ENCODE peak calls at places on chromosomes 13 and 19, in five cellular contexts. H, G, Z, W and M are unnamed samples.

GRCh38 chr13:24228852-24229458 is 68.4 kb downstream of the SPATA13 start:
- DNase-seq in G (peak; percentile 11), Z (peak; percentile 84), W (peak; percentile 40), H (peak; percentile 75), M (peak; percentile 45)

GRCh38 chr13:25217023-25217909 is 45.2 kb upstream of the AMER2 start:
- DNase-seq in Z (peak; percentile 39), G (no peak), W (peak; percentile 44), H (no peak), M (no peak)

GRCh38 chr13:113861433-113862030 is 2.3 kb downstream of the GAS6 start:
- DNase-seq in H (no peak), W (no peak), Z (no peak), G (no peak), M (no peak)

GRCh38 chr13:43003729-43004128 is 11.7 kb upstream of the EPSTI1 start:
- DNase-seq in G (no peak), Z (no peak), H (no peak), W (no peak), M (no peak)

GRCh38 chr13:71619096-71619495 is 247.9 kb downstream of the DACH1 start:
- DNase-seq in G (no peak), H (no peak), W (no peak), Z (no peak), M (no peak)

GRCh38 chr19:13099073-13099999 is 3.3 kb downstream of the LYL1 start:
- DNase-seq in H (peak; percentile 65), W (no peak), G (peak; percentile 74), Z (peak; percentile 68), M (peak; percentile 61)

GRCh38 chr13:80305737-80306136 is 35.2 kb downstream of the SPRY2 start:
- DNase-seq in H (no peak), W (no peak), Z (peak; percentile 3), G (no peak), M (no peak)

GRCh38 chr13:100063906-100064305 is 25.0 kb upstream of the PCCA start:
- DNase-seq in G (no peak), Z (no peak), H (peak; percentile 71), W (no peak), M (no peak)

GRCh38 chr19:54429545-54430227 is 14.4 kb downstream of the TTYH1 start:
- DNase-seq in Z (no peak), G (no peak), H (peak; percentile 29), W (no peak), M (no peak)

GRCh38 chr19:5290336-5291262 is 50.0 kb downstream of the PTPRS start:
- DNase-seq in Z (no peak), G (no peak), H (no peak), W (no peak), M (no peak)

GRCh38 chr13:75181906-75182305 is 300.1 kb downstream of the TBC1D4 start:
- DNase-seq in W (peak; percentile 78), Z (peak; percentile 93), H (no peak), G (no peak), M (no peak)

GRCh38 chr13:49643003-49643651 is 14.8 kb downstream of the ARL11 start:
- DNase-seq in H (no peak), W (no peak), Z (no peak), G (no peak), M (no peak)

GRCh38 chr13:95098916-95099315 is 202.3 kb downstream of the ABCC4 start:
- DNase-seq in G (no peak), W (no peak), H (no peak), Z (no peak), M (no peak)

GRCh38 chr19:20667281-20667680 is 5.9 kb upstream of the ZNF626 start:
- DNase-seq in W (no peak), H (no peak), Z (no peak), G (no peak), M (no peak)

GRCh38 chr13:21996049-21996448 is 325.2 kb downstream of the FGF9 start:
- DNase-seq in Z (no peak), W (no peak), H (no peak), G (no peak), M (no peak)

GRCh38 chr13:45352031-45352430 is 11.0 kb upstream of the TPT1 start:
- DNase-seq in W (no peak), G (no peak), H (no peak), Z (no peak), M (no peak)

GRCh38 chr13:113545455-113545930 is 39.1 kb upstream of the TFDP1 start:
- DNase-seq in G (no peak), W (no peak), H (no peak), Z (peak; percentile 16), M (no peak)

GRCh38 chr19:19338082-19338481 is 17.5 kb downstream of the MAU2 start:
- DNase-seq in H (no peak), Z (no peak), W (peak; percentile 39), G (no peak), M (no peak)

GRCh38 chr19:20165971-20166592 is 932 bp upstream of the ZNF486 start:
- DNase-seq in G (no peak), H (no peak), Z (no peak), W (no peak), M (no peak)

GRCh38 chr13:44423824-44424223 is 50.2 kb downstream of the SERP2 start:
- DNase-seq in W (no peak), Z (no peak), G (no peak), H (no peak), M (no peak)

GRCh38 chr19:42191855-42192254 is 25.6 kb downstream of the DEDD2 start:
- DNase-seq in Z (peak; percentile 45), G (no peak), W (peak; percentile 90), H (no peak), M (no peak)

GRCh38 chr19:18809149-18809978 is 18.3 kb upstream of the COMP start:
- DNase-seq in W (peak; percentile 42), Z (peak; percentile 94), H (no peak), G (no peak), M (no peak)

GRCh38 chr19:29672933-29673336 is 7.7 kb downstream of the PLEKHF1 start:
- DNase-seq in W (no peak), H (no peak), Z (no peak), G (peak; percentile 88), M (no peak)

GRCh38 chr13:40433577-40433976 is 232.9 kb downstream of the FOXO1 start:
- DNase-seq in G (peak; percentile 31), Z (no peak), H (no peak), W (peak; percentile 67), M (no peak)

GRCh38 chr13:53137777-53138176 is 109.2 kb downstream of the OLFM4 start:
- DNase-seq in Z (peak; percentile 94), G (no peak), H (no peak), W (peak; percentile 46), M (no peak)

GRCh38 chr19:14517446-14517839 is 754 bp downstream of the DNAJB1 start:
- DNase-seq in G (no peak), Z (peak; percentile 37), H (no peak), W (no peak), M (no peak)

GRCh38 chr13:59906413-59907027 is 257.2 kb downstream of the DIAPH3 start:
- DNase-seq in W (peak; percentile 24), Z (peak; percentile 68), H (peak; percentile 33), G (no peak), M (no peak)

GRCh38 chr19:10222201-10222890 is 8.8 kb downstream of the S1PR2 start:
- DNase-seq in G (no peak), H (no peak), Z (no peak), W (no peak), M (no peak)

GRCh38 chr19:36115453-36116343 is at the start of gene TBCB:
- DNase-seq in Z (peak; percentile 45), G (peak; percentile 95), H (peak; percentile 86), W (peak; percentile 48), M (peak; percentile 39)

GRCh38 chr19:2800506-2800905 is 15.2 kb downstream of the THOP1 start:
- DNase-seq in G (no peak), H (no peak), Z (no peak), W (no peak), M (no peak)